ENCODE peak calls at places on chromosome 1, in ten cellular contexts. One of them, this sample, is unnamed. For H3K4me1 and H3K27me3, the result is how much of the 10 kb centered on the place peaks cover.

GRCh38 chr1:162191396-162192322 is 122.2 kb downstream of the NOS1AP start:
- DNase-seq in PC-3: peak
- DNase-seq in IMR-90: no peak
- DNase-seq in tibial nerve: no peak
- DNase-seq in hepatocyte: no peak
- DNase-seq in heart left ventricle: no peak
- DNase-seq in endodermal cell: no peak
- DNase-seq in left ventricle myocardium inferior: no peak
- DNase-seq in thoracic aorta: no peak
- DNase-seq in pancreas: no peak
- DNase-seq in this sample: no peak

GRCh38 chr1:150106331-150106730 is 38.8 kb downstream of the VPS45 start:
- DNase-seq in PC-3: no peak
- DNase-seq in heart left ventricle: no peak
- DNase-seq in hepatocyte: no peak
- DNase-seq in pancreas: no peak
- DNase-seq in IMR-90: peak
- DNase-seq in thoracic aorta: no peak
- DNase-seq in tibial nerve: no peak
- DNase-seq in endodermal cell: no peak
- DNase-seq in left ventricle myocardium inferior: no peak
- DNase-seq in this sample: no peak

GRCh38 chr1:154407021-154407865 is 2.1 kb downstream of the IL6R start:
- DNase-seq in PC-3: no peak
- DNase-seq in tibial nerve: no peak
- DNase-seq in IMR-90: no peak
- DNase-seq in hepatocyte: no peak
- DNase-seq in heart left ventricle: no peak
- DNase-seq in endodermal cell: peak
- DNase-seq in pancreas: no peak
- DNase-seq in thoracic aorta: no peak
- DNase-seq in left ventricle myocardium inferior: no peak
- DNase-seq in this sample: peak

GRCh38 chr1:43688594-43689000 is 18.7 kb upstream of the ST3GAL3 start:
- DNase-seq in pancreas: no peak
- DNase-seq in tibial nerve: no peak
- DNase-seq in IMR-90: peak
- DNase-seq in thoracic aorta: no peak
- DNase-seq in hepatocyte: no peak
- DNase-seq in left ventricle myocardium inferior: no peak
- DNase-seq in endodermal cell: no peak
- DNase-seq in heart left ventricle: no peak
- DNase-seq in PC-3: peak
- DNase-seq in this sample: no peak

GRCh38 chr1:207672525-207673130 is 27.7 kb downstream of the CR1L start:
- DNase-seq in IMR-90: peak
- DNase-seq in hepatocyte: peak
- DNase-seq in tibial nerve: no peak
- DNase-seq in endodermal cell: peak
- DNase-seq in PC-3: peak
- DNase-seq in pancreas: no peak
- DNase-seq in heart left ventricle: no peak
- DNase-seq in left ventricle myocardium inferior: no peak
- DNase-seq in thoracic aorta: no peak
- DNase-seq in this sample: no peak

GRCh38 chr1:171310661-171311087 is 3.3 kb upstream of the FMO4 start:
- DNase-seq in pancreas: no peak
- DNase-seq in endodermal cell: no peak
- DNase-seq in IMR-90: no peak
- DNase-seq in tibial nerve: no peak
- DNase-seq in heart left ventricle: no peak
- DNase-seq in hepatocyte: no peak
- DNase-seq in left ventricle myocardium inferior: no peak
- DNase-seq in thoracic aorta: no peak
- DNase-seq in PC-3: no peak
- DNase-seq in this sample: no peak

GRCh38 chr1:168783831-168784230 is 54.8 kb upstream of the DPT start:
- DNase-seq in endodermal cell: no peak
- DNase-seq in heart left ventricle: no peak
- DNase-seq in thoracic aorta: no peak
- DNase-seq in tibial nerve: no peak
- DNase-seq in left ventricle myocardium inferior: no peak
- DNase-seq in hepatocyte: peak
- DNase-seq in pancreas: no peak
- DNase-seq in IMR-90: no peak
- DNase-seq in PC-3: no peak
- DNase-seq in this sample: no peak

GRCh38 chr1:183580281-183580682 is 10.0 kb downstream of the NCF2 start:
- DNase-seq in left ventricle myocardium inferior: no peak
- DNase-seq in pancreas: no peak
- DNase-seq in heart left ventricle: no peak
- DNase-seq in thoracic aorta: no peak
- DNase-seq in hepatocyte: no peak
- DNase-seq in IMR-90: no peak
- DNase-seq in PC-3: peak
- DNase-seq in tibial nerve: no peak
- DNase-seq in endodermal cell: peak
- DNase-seq in this sample: no peak

GRCh38 chr1:7500381-7501258 is 270.5 kb upstream of the VAMP3 start:
- DNase-seq in heart left ventricle: peak
- DNase-seq in thoracic aorta: no peak
- DNase-seq in pancreas: no peak
- DNase-seq in left ventricle myocardium inferior: no peak
- DNase-seq in IMR-90: no peak
- DNase-seq in endodermal cell: no peak
- DNase-seq in hepatocyte: no peak
- DNase-seq in PC-3: no peak
- DNase-seq in tibial nerve: no peak
- DNase-seq in this sample: no peak

GRCh38 chr1:62013264-62013663 is 181.4 kb upstream of the L1TD1 start:
- DNase-seq in left ventricle myocardium inferior: no peak
- DNase-seq in hepatocyte: no peak
- DNase-seq in IMR-90: no peak
- DNase-seq in thoracic aorta: no peak
- DNase-seq in endodermal cell: no peak
- DNase-seq in heart left ventricle: no peak
- DNase-seq in pancreas: no peak
- DNase-seq in PC-3: no peak
- DNase-seq in tibial nerve: no peak
- DNase-seq in this sample: no peak

GRCh38 chr1:117092594-117092993 is 29.0 kb downstream of the TRIM45 start:
- DNase-seq in thoracic aorta: no peak
- DNase-seq in IMR-90: no peak
- DNase-seq in PC-3: no peak
- DNase-seq in tibial nerve: no peak
- DNase-seq in left ventricle myocardium inferior: no peak
- DNase-seq in endodermal cell: no peak
- DNase-seq in hepatocyte: no peak
- DNase-seq in heart left ventricle: no peak
- DNase-seq in pancreas: no peak
- DNase-seq in this sample: no peak

GRCh38 chr1:108785264-108785663 is 38.8 kb downstream of the STXBP3 start:
- DNase-seq in pancreas: no peak
- DNase-seq in tibial nerve: no peak
- DNase-seq in left ventricle myocardium inferior: no peak
- DNase-seq in thoracic aorta: no peak
- DNase-seq in endodermal cell: peak
- DNase-seq in heart left ventricle: no peak
- DNase-seq in hepatocyte: no peak
- DNase-seq in IMR-90: no peak
- DNase-seq in PC-3: no peak
- DNase-seq in this sample: no peak

GRCh38 chr1:108779455-108779854 is 33.0 kb downstream of the STXBP3 start:
- DNase-seq in IMR-90: no peak
- DNase-seq in hepatocyte: no peak
- DNase-seq in tibial nerve: no peak
- DNase-seq in thoracic aorta: no peak
- DNase-seq in pancreas: no peak
- DNase-seq in PC-3: no peak
- DNase-seq in heart left ventricle: no peak
- DNase-seq in left ventricle myocardium inferior: no peak
- DNase-seq in endodermal cell: no peak
- DNase-seq in this sample: no peak

GRCh38 chr1:108777839-108778238 is 31.4 kb downstream of the STXBP3 start:
- DNase-seq in thoracic aorta: no peak
- DNase-seq in IMR-90: peak
- DNase-seq in heart left ventricle: no peak
- DNase-seq in endodermal cell: no peak
- DNase-seq in left ventricle myocardium inferior: no peak
- DNase-seq in tibial nerve: no peak
- DNase-seq in pancreas: no peak
- DNase-seq in PC-3: no peak
- DNase-seq in hepatocyte: no peak
- DNase-seq in this sample: no peak

GRCh38 chr1:108785880-108786279 is 39.4 kb downstream of the STXBP3 start:
- DNase-seq in PC-3: no peak
- DNase-seq in endodermal cell: no peak
- DNase-seq in IMR-90: no peak
- DNase-seq in thoracic aorta: no peak
- DNase-seq in left ventricle myocardium inferior: no peak
- DNase-seq in heart left ventricle: no peak
- DNase-seq in hepatocyte: no peak
- DNase-seq in pancreas: no peak
- DNase-seq in tibial nerve: no peak
- DNase-seq in this sample: no peak

GRCh38 chr1:108780937-108781574 is 34.6 kb downstream of the STXBP3 start:
- DNase-seq in left ventricle myocardium inferior: no peak
- DNase-seq in thoracic aorta: no peak
- DNase-seq in IMR-90: no peak
- DNase-seq in PC-3: no peak
- DNase-seq in heart left ventricle: no peak
- DNase-seq in tibial nerve: no peak
- DNase-seq in hepatocyte: no peak
- DNase-seq in endodermal cell: no peak
- DNase-seq in pancreas: no peak
- DNase-seq in this sample: no peak
- H3K27ac ChIP-seq in left ventricle myocardium inferior: no peak
- H3K27ac ChIP-seq in thoracic aorta: no peak
- H3K27ac ChIP-seq in IMR-90: no peak
- H3K27ac ChIP-seq in PC-3: no peak
- H3K27ac ChIP-seq in heart left ventricle: no peak
- H3K27ac ChIP-seq in tibial nerve: no peak
- H3K27ac ChIP-seq in hepatocyte: no peak
- H3K27ac ChIP-seq in endodermal cell: no peak
- H3K27ac ChIP-seq in pancreas: no peak
- H3K27ac ChIP-seq in this sample: no peak

GRCh38 chr1:39214998-39215873 is 10.7 kb downstream of the MACF1 start:
- DNase-seq in left ventricle myocardium inferior: no peak
- DNase-seq in IMR-90: no peak
- DNase-seq in pancreas: no peak
- DNase-seq in hepatocyte: peak
- DNase-seq in tibial nerve: no peak
- DNase-seq in heart left ventricle: no peak
- DNase-seq in thoracic aorta: no peak
- DNase-seq in PC-3: no peak
- DNase-seq in endodermal cell: peak
- DNase-seq in this sample: no peak
- H3K4me1 ChIP-seq in left ventricle myocardium inferior: half or more
- H3K4me1 ChIP-seq in IMR-90: under half
- H3K4me1 ChIP-seq in pancreas: under half
- H3K4me1 ChIP-seq in hepatocyte: under half
- H3K4me1 ChIP-seq in tibial nerve: under half
- H3K4me1 ChIP-seq in heart left ventricle: half or more
- H3K4me1 ChIP-seq in thoracic aorta: half or more
- H3K4me1 ChIP-seq in PC-3: under half
- H3K4me1 ChIP-seq in endodermal cell: under half
- H3K4me1 ChIP-seq in this sample: under half

DNA sequence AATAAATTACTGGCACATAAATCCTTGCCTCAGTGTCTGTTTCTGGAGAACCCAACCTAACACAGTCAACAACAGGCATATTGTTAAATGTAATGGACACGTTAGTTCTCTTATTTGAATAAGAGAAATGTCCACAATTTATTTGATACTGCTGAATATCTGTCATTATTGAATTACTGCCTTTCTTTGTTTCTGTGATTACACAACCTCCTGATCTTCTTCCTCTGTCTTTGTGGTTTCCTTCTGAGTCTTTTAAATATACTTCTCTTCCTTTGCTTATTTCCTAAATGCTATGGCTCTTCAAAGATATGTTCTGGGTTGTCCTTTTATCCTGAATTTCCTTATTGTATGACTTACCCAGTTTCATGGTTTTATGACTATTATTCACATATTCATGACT is 39.8 kb downstream of the MSH4 start:
- DNase-seq in hepatocyte: no peak
- DNase-seq in heart left ventricle: no peak
- DNase-seq in endodermal cell: no peak
- DNase-seq in PC-3: no peak
- DNase-seq in IMR-90: no peak
- DNase-seq in thoracic aorta: no peak
- DNase-seq in tibial nerve: no peak
- DNase-seq in left ventricle myocardium inferior: no peak
- DNase-seq in pancreas: no peak
- DNase-seq in this sample: no peak
- H3K27me3 ChIP-seq in hepatocyte: under half
- H3K27me3 ChIP-seq in heart left ventricle: under half
- H3K27me3 ChIP-seq in endodermal cell: under half
- H3K27me3 ChIP-seq in PC-3: under half
- H3K27me3 ChIP-seq in IMR-90: under half
- H3K27me3 ChIP-seq in thoracic aorta: under half
- H3K27me3 ChIP-seq in tibial nerve: under half
- H3K27me3 ChIP-seq in left ventricle myocardium inferior: under half
- H3K27me3 ChIP-seq in pancreas: under half
- H3K27me3 ChIP-seq in this sample: under half

GRCh38 chr1:214542275-214543199 is 8.9 kb downstream of the PTPN14 start:
- DNase-seq in endodermal cell: no peak
- DNase-seq in left ventricle myocardium inferior: no peak
- DNase-seq in heart left ventricle: no peak
- DNase-seq in hepatocyte: no peak
- DNase-seq in pancreas: no peak
- DNase-seq in thoracic aorta: no peak
- DNase-seq in tibial nerve: no peak
- DNase-seq in IMR-90: no peak
- DNase-seq in PC-3: no peak
- DNase-seq in this sample: no peak

GRCh38 chr1:214541693-214542092 is 9.7 kb downstream of the PTPN14 start:
- DNase-seq in tibial nerve: no peak
- DNase-seq in heart left ventricle: no peak
- DNase-seq in endodermal cell: no peak
- DNase-seq in IMR-90: no peak
- DNase-seq in thoracic aorta: no peak
- DNase-seq in hepatocyte: no peak
- DNase-seq in pancreas: no peak
- DNase-seq in left ventricle myocardium inferior: no peak
- DNase-seq in PC-3: no peak
- DNase-seq in this sample: no peak

GRCh38 chr1:214538497-214538896 is 12.9 kb downstream of the PTPN14 start:
- DNase-seq in thoracic aorta: no peak
- DNase-seq in IMR-90: no peak
- DNase-seq in hepatocyte: no peak
- DNase-seq in pancreas: no peak
- DNase-seq in endodermal cell: no peak
- DNase-seq in PC-3: no peak
- DNase-seq in left ventricle myocardium inferior: no peak
- DNase-seq in heart left ventricle: no peak
- DNase-seq in tibial nerve: no peak
- DNase-seq in this sample: no peak

GRCh38 chr1:214541206-214541605 is 10.2 kb downstream of the PTPN14 start:
- DNase-seq in thoracic aorta: no peak
- DNase-seq in IMR-90: no peak
- DNase-seq in PC-3: no peak
- DNase-seq in heart left ventricle: no peak
- DNase-seq in hepatocyte: no peak
- DNase-seq in pancreas: no peak
- DNase-seq in endodermal cell: no peak
- DNase-seq in tibial nerve: no peak
- DNase-seq in left ventricle myocardium inferior: no peak
- DNase-seq in this sample: no peak

GRCh38 chr1:214540324-214540723 is 11.1 kb downstream of the PTPN14 start:
- DNase-seq in tibial nerve: no peak
- DNase-seq in pancreas: no peak
- DNase-seq in left ventricle myocardium inferior: no peak
- DNase-seq in thoracic aorta: no peak
- DNase-seq in hepatocyte: no peak
- DNase-seq in heart left ventricle: no peak
- DNase-seq in IMR-90: no peak
- DNase-seq in PC-3: no peak
- DNase-seq in endodermal cell: no peak
- DNase-seq in this sample: no peak
- H3K27ac ChIP-seq in tibial nerve: no peak
- H3K27ac ChIP-seq in pancreas: no peak
- H3K27ac ChIP-seq in left ventricle myocardium inferior: no peak
- H3K27ac ChIP-seq in thoracic aorta: no peak
- H3K27ac ChIP-seq in hepatocyte: no peak
- H3K27ac ChIP-seq in heart left ventricle: no peak
- H3K27ac ChIP-seq in IMR-90: no peak
- H3K27ac ChIP-seq in PC-3: no peak
- H3K27ac ChIP-seq in endodermal cell: no peak
- H3K27ac ChIP-seq in this sample: no peak

This sample was measured in lung.